ENCODE peak calls at places on chromosome 22, in nine cellular contexts. P is HFFc6, C is esophagus squamous epithelium, R is osteocyte, N is GM12865, B is kidney, S is stomach, D is cardiac fibroblast, W is NB4. T is an unnamed sample.

GRCh38 chr22:45221201-45221600 is 19.5 kb downstream of the KIAA0930 start:
- DNase-seq in P (no peak), C (no peak), R (no peak), N (no peak), B (no peak), S (no peak), D (no peak), W (no peak), T (no peak)

GRCh38 chr22:44158766-44159165 is 22.0 kb upstream of the PARVG start:
- DNase-seq in P (no peak), C (no peak), R (no peak), N (no peak), B (peak; percentile 22), S (no peak), D (no peak), W (no peak), T (no peak)

GRCh38 chr22:43310798-43311197 is 32.4 kb downstream of the SCUBE1 start:
- DNase-seq in P (no peak), C (no peak), R (no peak), N (no peak), B (no peak), S (no peak), D (no peak), W (no peak), T (no peak)

GRCh38 chr22:17368727-17369552 is at the start of gene CECR2:
- DNase-seq in P (no peak), C (no peak), R (no peak), N (no peak), B (peak; percentile 79), S (no peak), D (peak; percentile 61), W (peak; percentile 58), T (no peak)

GRCh38 chr22:43446881-43447280 is 35.1 kb downstream of the MPPED1 start:
- DNase-seq in P (no peak), C (no peak), R (no peak), N (no peak), B (no peak), S (peak; percentile 58), D (no peak), W (no peak), T (no peak)

GRCh38 chr22:27810566-27810965 is 9.0 kb upstream of the MN1 start:
- DNase-seq in P (peak; percentile 17), C (no peak), R (no peak), N (no peak), B (peak; percentile 76), S (peak; percentile 73), D (peak; percentile 39), W (no peak), T (peak; percentile 78)

GRCh38 chr22:44931077-44931540 is 78.7 kb downstream of the PHF21B start:
- DNase-seq in P (peak; percentile 2), C (no peak), R (no peak), N (no peak), B (peak; percentile 78), S (no peak), D (no peak), W (no peak), T (peak; percentile 16)

GRCh38 chr22:19430890-19431541 is 517 bp downstream of the HIRA start:
- DNase-seq in P (peak; percentile 14), C (no peak), R (no peak), N (peak; percentile 47), B (peak; percentile 85), S (peak; percentile 65), D (peak; percentile 38), W (peak; percentile 60), T (peak; percentile 25)

GRCh38 chr22:44358723-44359440 is 46.1 kb upstream of the SHISAL1 start:
- DNase-seq in P (no peak), C (no peak), R (no peak), N (no peak), B (peak; percentile 59), S (no peak), D (no peak), W (no peak), T (no peak)

GRCh38 chr22:23700706-23701105 is 9.9 kb downstream of the RGL4 start:
- DNase-seq in P (no peak), C (no peak), R (no peak), N (no peak), B (no peak), S (no peak), D (peak; percentile 14), W (no peak), T (no peak)

GRCh38 chr22:44698531-44699421 is 3.2 kb upstream of the PRR5 start:
- DNase-seq in P (peak; percentile 83), C (no peak), R (no peak), N (no peak), B (no peak), S (no peak), D (peak; percentile 32), W (no peak), T (peak; percentile 99)

GRCh38 chr22:31616315-31616980 is 45.6 kb downstream of the PISD start:
- DNase-seq in P (no peak), C (no peak), R (no peak), N (peak; percentile 70), B (no peak), S (no peak), D (no peak), W (peak; percentile 54), T (no peak)

GRCh38 chr22:27347951-27348350 is 453.6 kb downstream of the MN1 start:
- DNase-seq in P (no peak), C (no peak), R (no peak), N (no peak), B (no peak), S (no peak), D (no peak), W (no peak), T (no peak)

GRCh38 chr22:31106651-31107205 is 640 bp downstream of the SELENOM start:
- DNase-seq in P (no peak), C (no peak), R (no peak), N (no peak), B (no peak), S (no peak), D (peak; percentile 70), W (no peak), T (peak; percentile 66)

GRCh38 chr22:23124611-23125511 is 16.9 kb downstream of the RSPH14 start:
- DNase-seq in P (no peak), C (no peak), R (no peak), N (no peak), B (no peak), S (peak; percentile 62), D (no peak), W (no peak), T (no peak)

GRCh38 chr22:35299217-35299716 is 427 bp upstream of the TOM1 start:
- DNase-seq in P (no peak), C (no peak), R (no peak), N (no peak), B (no peak), S (no peak), D (no peak), W (no peak), T (peak; percentile 44)

GRCh38 chr22:22214819-22215329 is 29.7 kb upstream of the VPREB1 start:
- DNase-seq in P (no peak), C (no peak), R (no peak), N (no peak), B (no peak), S (no peak), D (no peak), W (no peak), T (no peak)

GRCh38 chr22:41620646-41621098 is at the start of gene DESI1:
- DNase-seq in P (no peak), C (no peak), R (no peak), N (no peak), B (no peak), S (no peak), D (no peak), W (no peak), T (no peak)

GRCh38 chr22:20951932-20952380 is 15.1 kb upstream of the AIFM3 start:
- DNase-seq in P (no peak), C (no peak), R (no peak), N (no peak), B (peak; percentile 18), S (no peak), D (no peak), W (no peak), T (no peak)
- TF ChIP-seq CTCF in P (no peak), C (no peak), R (no peak), N (no peak), B (no peak), S (no peak), D (no peak), W (no peak), T (no peak)

GRCh38 chr22:32648486-32648885 is 153.0 kb upstream of the TIMP3 start:
- DNase-seq in P (no peak), C (no peak), R (no peak), N (no peak), B (no peak), S (no peak), D (no peak), W (no peak), T (no peak)
- TF ChIP-seq CTCF in P (no peak), C (no peak), R (no peak), N (no peak), B (no peak), S (no peak), D (no peak), W (no peak), T (no peak)

GRCh38 chr22:50582562-50583293 is at the start of gene CHKB:
- DNase-seq in P (peak; percentile 97), C (peak; percentile 89), R (peak; percentile 100), N (peak; percentile 99), B (peak; percentile 100), S (peak; percentile 99), D (peak; percentile 97), W (peak; percentile 97), T (peak; percentile 97)
- TF ChIP-seq CTCF in P (no peak), C (peak; percentile 3), R (no peak), N (no peak), B (no peak), S (no peak), D (no peak), W (no peak), T (no peak)

GRCh38 chr22:39007177-39007576 is 6.9 kb upstream of the APOBEC3C start:
- DNase-seq in P (no peak), C (no peak), R (no peak), N (no peak), B (no peak), S (no peak), D (no peak), W (no peak), T (no peak)

GRCh38 chr22:39016592-39016991 is 2.5 kb downstream of the APOBEC3C start:
- DNase-seq in P (no peak), C (no peak), R (no peak), N (no peak), B (no peak), S (no peak), D (no peak), W (no peak), T (no peak)

GRCh38 chr22:39012525-39013516 is 1.2 kb upstream of the APOBEC3C start:
- DNase-seq in P (no peak), C (no peak), R (no peak), N (no peak), B (no peak), S (no peak), D (no peak), W (no peak), T (no peak)

GRCh38 chr22:39013923-39014722 is at the start of gene APOBEC3C:
- DNase-seq in P (peak; percentile 86), C (peak; percentile 66), R (no peak), N (peak; percentile 95), B (peak; percentile 91), S (peak; percentile 78), D (peak; percentile 86), W (peak; percentile 95), T (peak; percentile 83)

GRCh38 chr22:39010946-39011625 is 3.0 kb upstream of the APOBEC3C start:
- DNase-seq in P (no peak), C (no peak), R (no peak), N (no peak), B (no peak), S (no peak), D (no peak), W (no peak), T (no peak)
- TF ChIP-seq CTCF in P (no peak), C (no peak), R (no peak), N (no peak), B (no peak), S (no peak), D (no peak), W (no peak), T (no peak)

T was measured in AG10803.